ENCODE peak calls at places on chromosomes 6 and 20, in five cellular contexts. O is fibroblast of the aortic adventitia, J is brain microvascular endothelial cell, I is heart left ventricle, G is pancreas. L is an unnamed sample.
A peak's percentile ranks its signal among the peaks of the same experiment; 100 is the strongest.

GRCh38 chr6:159334068-159334467 is 164.9 kb downstream of the FNDC1 start:
- DNase-seq in G (no peak), O (no peak), I (no peak), J (no peak), L (no peak)

GRCh38 chr20:58492795-58493538 is 22.2 kb downstream of the APCDD1L start:
- DNase-seq in J (no peak), O (no peak), I (no peak), G (no peak), L (no peak)

GRCh38 chr6:13480631-13481501 is 6.5 kb downstream of the GFOD1 start:
- DNase-seq in O (no peak), J (peak; percentile 47), I (no peak), G (no peak), L (no peak)

GRCh38 chr20:45416917-45417316 is 976 bp downstream of the PIGT start:
- DNase-seq in I (no peak), O (no peak), J (no peak), G (no peak), L (no peak)

GRCh38 chr6:95923518-95923917 is 92.3 kb upstream of the FUT9 start:
- DNase-seq in J (no peak), O (no peak), I (no peak), G (no peak), L (no peak)

GRCh38 chr6:159435701-159436100 is 257.3 kb downstream of the SOD2 start:
- DNase-seq in I (no peak), G (no peak), J (no peak), O (no peak), L (no peak)

GRCh38 chr6:43061861-43062260 is 2.4 kb downstream of the KLC4 start:
- DNase-seq in I (no peak), G (no peak), J (no peak), O (no peak), L (no peak)

GRCh38 chr20:33272155-33272873 is 10.7 kb upstream of the BPIFB1 start:
- DNase-seq in O (no peak), I (no peak), J (no peak), G (no peak), L (no peak)

GRCh38 chr6:23656257-23656731 is 469.7 kb upstream of the NRSN1 start:
- DNase-seq in O (no peak), J (no peak), G (no peak), I (no peak), L (no peak)

GRCh38 chr6:144855812-144856531 is 570.8 kb downstream of the UTRN start:
- DNase-seq in O (no peak), J (no peak), G (no peak), I (no peak), L (no peak)

GRCh38 chr6:25017932-25018581 is 82.3 kb upstream of the RIPOR2 start:
- DNase-seq in G (no peak), I (no peak), O (peak; percentile 64), J (peak; percentile 67), L (peak; percentile 51)

GRCh38 chr6:22737331-22737730 is 168.0 kb downstream of the HDGFL1 start:
- DNase-seq in J (peak; percentile 51), O (peak; percentile 70), I (peak; percentile 57), G (peak; percentile 3), L (peak; percentile 27)

GRCh38 chr20:37378785-37379598 is 33.1 kb downstream of the SRC start:
- DNase-seq in G (no peak), O (peak; percentile 47), I (peak; percentile 30), J (peak; percentile 35), L (no peak)

GRCh38 chr20:50151034-50151743 is 2.3 kb downstream of the PEDS1 start:
- DNase-seq in O (peak; percentile 53), G (peak; percentile 55), J (no peak), I (no peak), L (no peak)

GRCh38 chr20:32110173-32110704 is 725 bp downstream of the TM9SF4 start:
- DNase-seq in O (no peak), I (no peak), J (no peak), G (no peak), L (no peak)

GRCh38 chr6:20404641-20405032 is 3.0 kb downstream of the E2F3 start:
- DNase-seq in J (peak; percentile 79), O (peak; percentile 69), G (no peak), I (no peak), L (no peak)

DNA sequence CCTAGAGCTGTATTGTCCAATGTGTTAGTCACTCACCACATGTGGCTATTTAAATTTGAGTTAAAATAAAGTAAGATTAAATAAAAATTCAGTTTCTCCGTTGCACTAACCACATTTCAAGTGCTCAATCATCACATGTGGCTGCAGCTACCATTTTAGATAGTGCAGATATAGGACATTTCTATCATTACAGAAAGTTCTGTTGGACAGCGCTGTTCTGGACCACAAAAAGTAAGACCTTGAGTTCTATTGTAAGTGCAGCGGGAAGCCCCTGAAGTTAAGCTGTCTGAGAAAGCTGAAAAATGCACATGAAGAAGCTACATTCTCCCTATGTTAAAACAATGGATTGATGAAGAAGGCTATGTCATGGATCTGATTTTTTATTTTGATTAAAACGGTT is 1.1 kb downstream of the ORC3 start:
- DNase-seq in G (no peak), O (peak; percentile 9), J (no peak), I (no peak), L (no peak)
- H3K4me3 ChIP-seq in G (peak overlapping the region; percentile 86), O (peak overlapping the region; percentile 99), J (peak overlapping the region; percentile 97), I (peak overlapping the region; percentile 78), L (peak overlapping the region; percentile 81)

DNA sequence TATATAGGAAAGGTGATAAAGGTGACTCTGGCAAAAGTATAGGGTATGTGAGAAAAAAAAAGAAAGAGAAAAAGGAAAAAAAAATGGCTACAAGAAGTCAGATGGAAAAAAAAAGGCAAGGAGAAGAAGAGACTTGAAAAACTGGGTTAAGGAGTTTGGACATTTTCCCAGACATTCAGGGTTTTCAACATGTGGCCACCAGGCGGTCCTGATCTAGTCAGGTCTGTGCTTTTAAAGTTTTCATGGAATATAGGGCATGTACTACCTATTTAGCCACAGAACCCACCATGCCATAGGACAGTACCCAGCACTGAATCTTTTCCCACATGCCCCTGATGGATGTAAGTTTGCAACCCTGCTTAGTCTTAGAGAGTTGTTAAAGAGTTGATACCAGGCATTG is 433.7 kb downstream of the MAFB start:
- DNase-seq in G (no peak), I (no peak), O (peak; percentile 6), J (no peak), L (no peak)
- TF ChIP-seq CTCF in G (no peak), I (no peak), O (peak; percentile 16), J (peak; percentile 8), L (no peak)

GRCh38 chr6:33315753-33316602 is 1.6 kb downstream of the ZBTB22 start:
- DNase-seq in J (no peak), G (peak; percentile 18), I (no peak), O (no peak), L (no peak)
- H3K4me3 ChIP-seq in J (no peak overlapping the region), G (no peak overlapping the region), I (no peak overlapping the region), O (no peak overlapping the region), L (no peak overlapping the region)

GRCh38 chr20:5808901-5809300 is 58.7 kb downstream of the SHLD1 start:
- DNase-seq in I (no peak), G (no peak), J (no peak), O (no peak), L (no peak)

GRCh38 chr20:5811746-5812145 is 61.5 kb downstream of the SHLD1 start:
- DNase-seq in J (no peak), I (no peak), O (no peak), G (no peak), L (no peak)

GRCh38 chr20:5809495-5809894 is 59.3 kb downstream of the SHLD1 start:
- DNase-seq in I (no peak), J (no peak), G (no peak), O (no peak), L (no peak)

GRCh38 chr20:5807431-5807830 is 57.2 kb downstream of the SHLD1 start:
- DNase-seq in I (no peak), O (no peak), G (no peak), J (no peak), L (no peak)

GRCh38 chr20:5806457-5807263 is 56.5 kb downstream of the SHLD1 start:
- DNase-seq in G (no peak), I (no peak), O (no peak), J (no peak), L (no peak)
- TF ChIP-seq CTCF in G (no peak), I (no peak), O (no peak), J (peak; percentile 49), L (peak; percentile 23)

DNA sequence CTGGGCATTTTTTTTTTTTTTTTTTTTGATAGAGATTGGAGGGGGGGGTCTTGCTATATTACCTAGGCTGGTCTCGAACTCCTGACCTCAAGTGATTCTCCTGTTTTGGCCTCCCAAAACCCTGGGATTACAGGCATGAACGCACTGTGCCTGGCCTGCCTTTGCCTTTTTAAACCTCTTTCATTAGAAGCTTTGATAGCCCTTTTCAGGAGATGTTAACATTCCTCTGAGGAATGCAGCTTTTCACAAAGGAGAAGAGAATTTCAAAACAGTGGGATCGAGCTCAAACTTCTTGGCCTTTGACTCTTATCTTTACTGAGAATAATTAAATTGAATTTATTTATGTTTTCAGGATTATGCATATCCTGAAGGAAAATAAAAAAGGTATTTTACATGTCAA is 31.3 kb downstream of the SLC26A8 start:
- DNase-seq in G (no peak), J (no peak), I (no peak), O (no peak), L (no peak)
- H3K4me3 ChIP-seq in G (no peak overlapping the region), J (no peak overlapping the region), I (no peak overlapping the region), O (no peak overlapping the region), L (no peak overlapping the region)

GRCh38 chr6:129432738-129433137 is 277.2 kb downstream of the ARHGAP18 start:
- DNase-seq in G (no peak), J (no peak), I (no peak), O (no peak), L (no peak)
- TF ChIP-seq CTCF in G (no peak), J (peak; percentile 62), I (no peak), O (peak; percentile 38), L (peak; percentile 50)

DNA sequence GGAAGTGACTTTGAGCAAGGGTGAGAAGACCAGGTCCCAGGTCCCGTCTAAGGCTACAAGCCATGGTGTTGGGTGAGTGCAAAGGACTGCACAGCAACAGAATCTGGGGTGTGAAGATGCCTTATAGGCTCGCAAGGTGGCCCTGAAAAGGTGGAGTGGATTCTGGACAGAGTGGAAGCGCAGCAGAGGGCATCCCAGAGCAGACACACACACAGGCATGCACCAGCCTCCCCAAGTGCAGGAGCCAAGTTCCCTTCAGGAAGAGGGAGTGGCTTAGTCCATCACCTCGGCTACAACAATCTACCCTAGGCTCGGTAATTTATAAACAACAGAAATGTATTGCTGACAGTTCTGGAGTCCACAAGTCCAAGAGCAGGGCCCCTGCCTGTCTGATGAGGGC is 180.1 kb upstream of the PDE10A start:
- DNase-seq in G (no peak), J (no peak), I (no peak), O (no peak), L (no peak)
- H3K4me3 ChIP-seq in G (no peak overlapping the region), J (no peak overlapping the region), I (no peak overlapping the region), O (no peak overlapping the region), L (no peak overlapping the region)

GRCh38 chr6:106181664-106182418 is 95.7 kb downstream of the PRDM1 start:
- DNase-seq in O (peak; percentile 74), G (no peak), I (no peak), J (peak; percentile 60), L (no peak)

GRCh38 chr6:106173480-106173879 is 87.3 kb downstream of the PRDM1 start:
- DNase-seq in J (no peak), I (no peak), G (no peak), O (no peak), L (no peak)

GRCh38 chr6:106178900-106179299 is 92.8 kb downstream of the PRDM1 start:
- DNase-seq in O (no peak), I (no peak), G (no peak), J (no peak), L (no peak)

GRCh38 chr6:106180208-106180607 is 94.1 kb downstream of the PRDM1 start:
- DNase-seq in G (no peak), I (no peak), J (no peak), O (no peak), L (no peak)

GRCh38 chr6:106177786-106178185 is 91.7 kb downstream of the PRDM1 start:
- DNase-seq in J (no peak), O (peak; percentile 61), I (no peak), G (no peak), L (no peak)
- TF ChIP-seq CTCF in J (no peak), O (no peak), I (no peak), G (no peak), L (no peak)